ENCODE peak calls at places on chromosome 1, in ten cellular contexts. One of them, this sample, is unnamed.

GRCh38 chr1:1921459-1921862 is 2.4 kb upstream of the TMEM52 start:
- DNase-seq in cardiac fibroblast: no peak
- DNase-seq in H4: no peak
- DNase-seq in NCI-H69: no peak
- DNase-seq in IMR-90: no peak
- DNase-seq in stimulated activated CD4-positive, alpha-beta T cell treated with anti-CD3 and anti-CD28 coated beads, Interleukin-2, amount 100 ng/mL, for 24 hours: no peak
- DNase-seq in right lobe of liver: peak; percentile 50
- DNase-seq in T-helper 22 cell: no peak
- DNase-seq in EH: no peak
- DNase-seq in midbrain: no peak
- DNase-seq in this sample: no peak

GRCh38 chr1:218171302-218171893 is 113.7 kb upstream of the RRP15 start:
- DNase-seq in cardiac fibroblast: peak; percentile 59
- DNase-seq in H4: peak; percentile 33
- DNase-seq in IMR-90: peak; percentile 49
- DNase-seq in T-helper 22 cell: no peak
- DNase-seq in stimulated activated CD4-positive, alpha-beta T cell treated with anti-CD3 and anti-CD28 coated beads, Interleukin-2, amount 100 ng/mL, for 24 hours: no peak
- DNase-seq in midbrain: peak; percentile 33
- DNase-seq in NCI-H69: peak; percentile 66
- DNase-seq in right lobe of liver: no peak
- DNase-seq in EH: peak; percentile 56
- DNase-seq in this sample: peak; percentile 84

GRCh38 chr1:191520345-191520744 is 637.9 kb upstream of the RGS18 start:
- DNase-seq in H4: no peak
- DNase-seq in cardiac fibroblast: no peak
- DNase-seq in T-helper 22 cell: no peak
- DNase-seq in EH: no peak
- DNase-seq in stimulated activated CD4-positive, alpha-beta T cell treated with anti-CD3 and anti-CD28 coated beads, Interleukin-2, amount 100 ng/mL, for 24 hours: no peak
- DNase-seq in NCI-H69: no peak
- DNase-seq in right lobe of liver: no peak
- DNase-seq in midbrain: no peak
- DNase-seq in IMR-90: no peak
- DNase-seq in this sample: no peak

GRCh38 chr1:94000531-94001282 is 91.5 kb upstream of the GCLM start:
- DNase-seq in cardiac fibroblast: no peak
- DNase-seq in H4: no peak
- DNase-seq in midbrain: no peak
- DNase-seq in right lobe of liver: no peak
- DNase-seq in stimulated activated CD4-positive, alpha-beta T cell treated with anti-CD3 and anti-CD28 coated beads, Interleukin-2, amount 100 ng/mL, for 24 hours: no peak
- DNase-seq in T-helper 22 cell: no peak
- DNase-seq in NCI-H69: peak; percentile 91
- DNase-seq in EH: no peak
- DNase-seq in IMR-90: no peak
- DNase-seq in this sample: no peak

GRCh38 chr1:202143011-202143767 is 1.3 kb downstream of the ARL8A start:
- DNase-seq in EH: peak; percentile 29
- DNase-seq in right lobe of liver: peak; percentile 91
- DNase-seq in midbrain: no peak
- DNase-seq in H4: no peak
- DNase-seq in T-helper 22 cell: no peak
- DNase-seq in cardiac fibroblast: peak; percentile 20
- DNase-seq in NCI-H69: no peak
- DNase-seq in stimulated activated CD4-positive, alpha-beta T cell treated with anti-CD3 and anti-CD28 coated beads, Interleukin-2, amount 100 ng/mL, for 24 hours: peak; percentile 26
- DNase-seq in IMR-90: no peak
- DNase-seq in this sample: no peak

GRCh38 chr1:201375169-201375568 is 2.3 kb downstream of the TNNT2 start:
- DNase-seq in EH: peak; percentile 6
- DNase-seq in NCI-H69: no peak
- DNase-seq in T-helper 22 cell: no peak
- DNase-seq in midbrain: no peak
- DNase-seq in stimulated activated CD4-positive, alpha-beta T cell treated with anti-CD3 and anti-CD28 coated beads, Interleukin-2, amount 100 ng/mL, for 24 hours: no peak
- DNase-seq in H4: no peak
- DNase-seq in right lobe of liver: no peak
- DNase-seq in IMR-90: no peak
- DNase-seq in cardiac fibroblast: no peak
- DNase-seq in this sample: peak; percentile 18

GRCh38 chr1:6162773-6163172 is 17.3 kb downstream of the CHD5 start:
- DNase-seq in midbrain: no peak
- DNase-seq in NCI-H69: peak; percentile 58
- DNase-seq in EH: no peak
- DNase-seq in stimulated activated CD4-positive, alpha-beta T cell treated with anti-CD3 and anti-CD28 coated beads, Interleukin-2, amount 100 ng/mL, for 24 hours: no peak
- DNase-seq in cardiac fibroblast: no peak
- DNase-seq in right lobe of liver: no peak
- DNase-seq in IMR-90: no peak
- DNase-seq in T-helper 22 cell: no peak
- DNase-seq in H4: no peak
- DNase-seq in this sample: peak; percentile 93

GRCh38 chr1:53085405-53085804 is 23.4 kb downstream of the PODN start:
- DNase-seq in H4: no peak
- DNase-seq in stimulated activated CD4-positive, alpha-beta T cell treated with anti-CD3 and anti-CD28 coated beads, Interleukin-2, amount 100 ng/mL, for 24 hours: no peak
- DNase-seq in EH: no peak
- DNase-seq in IMR-90: no peak
- DNase-seq in midbrain: no peak
- DNase-seq in NCI-H69: peak; percentile 14
- DNase-seq in right lobe of liver: no peak
- DNase-seq in T-helper 22 cell: no peak
- DNase-seq in cardiac fibroblast: no peak
- DNase-seq in this sample: no peak

GRCh38 chr1:116254001-116254400 is 119.0 kb upstream of the ATP1A1 start:
- DNase-seq in IMR-90: no peak
- DNase-seq in right lobe of liver: no peak
- DNase-seq in NCI-H69: no peak
- DNase-seq in H4: no peak
- DNase-seq in T-helper 22 cell: no peak
- DNase-seq in cardiac fibroblast: no peak
- DNase-seq in stimulated activated CD4-positive, alpha-beta T cell treated with anti-CD3 and anti-CD28 coated beads, Interleukin-2, amount 100 ng/mL, for 24 hours: no peak
- DNase-seq in EH: no peak
- DNase-seq in midbrain: no peak
- DNase-seq in this sample: no peak

GRCh38 chr1:91541918-91542533 is 41.4 kb downstream of the CDC7 start:
- DNase-seq in T-helper 22 cell: no peak
- DNase-seq in right lobe of liver: no peak
- DNase-seq in midbrain: no peak
- DNase-seq in EH: no peak
- DNase-seq in stimulated activated CD4-positive, alpha-beta T cell treated with anti-CD3 and anti-CD28 coated beads, Interleukin-2, amount 100 ng/mL, for 24 hours: no peak
- DNase-seq in IMR-90: no peak
- DNase-seq in H4: no peak
- DNase-seq in NCI-H69: no peak
- DNase-seq in cardiac fibroblast: no peak
- DNase-seq in this sample: no peak

GRCh38 chr1:194196562-194196961 is 1010.1 kb upstream of the B3GALT2 start:
- DNase-seq in midbrain: no peak
- DNase-seq in NCI-H69: no peak
- DNase-seq in right lobe of liver: no peak
- DNase-seq in IMR-90: no peak
- DNase-seq in stimulated activated CD4-positive, alpha-beta T cell treated with anti-CD3 and anti-CD28 coated beads, Interleukin-2, amount 100 ng/mL, for 24 hours: no peak
- DNase-seq in T-helper 22 cell: no peak
- DNase-seq in EH: no peak
- DNase-seq in H4: no peak
- DNase-seq in cardiac fibroblast: no peak
- DNase-seq in this sample: no peak

GRCh38 chr1:145877923-145878486 is 7.7 kb downstream of the ANKRD35 start:
- DNase-seq in cardiac fibroblast: no peak
- DNase-seq in stimulated activated CD4-positive, alpha-beta T cell treated with anti-CD3 and anti-CD28 coated beads, Interleukin-2, amount 100 ng/mL, for 24 hours: no peak
- DNase-seq in midbrain: no peak
- DNase-seq in IMR-90: no peak
- DNase-seq in right lobe of liver: no peak
- DNase-seq in NCI-H69: no peak
- DNase-seq in EH: peak; percentile 11
- DNase-seq in H4: no peak
- DNase-seq in T-helper 22 cell: no peak
- DNase-seq in this sample: no peak

GRCh38 chr1:112325504-112325903 is 70.5 kb upstream of the CTTNBP2NL start:
- DNase-seq in IMR-90: no peak
- DNase-seq in EH: no peak
- DNase-seq in T-helper 22 cell: no peak
- DNase-seq in cardiac fibroblast: no peak
- DNase-seq in NCI-H69: peak; percentile 84
- DNase-seq in right lobe of liver: no peak
- DNase-seq in midbrain: no peak
- DNase-seq in stimulated activated CD4-positive, alpha-beta T cell treated with anti-CD3 and anti-CD28 coated beads, Interleukin-2, amount 100 ng/mL, for 24 hours: no peak
- DNase-seq in H4: no peak
- DNase-seq in this sample: no peak

GRCh38 chr1:6016191-6016865 is 24.1 kb upstream of the NPHP4 start:
- DNase-seq in stimulated activated CD4-positive, alpha-beta T cell treated with anti-CD3 and anti-CD28 coated beads, Interleukin-2, amount 100 ng/mL, for 24 hours: no peak
- DNase-seq in cardiac fibroblast: peak; percentile 31
- DNase-seq in NCI-H69: no peak
- DNase-seq in right lobe of liver: no peak
- DNase-seq in midbrain: no peak
- DNase-seq in T-helper 22 cell: no peak
- DNase-seq in H4: no peak
- DNase-seq in IMR-90: peak; percentile 71
- DNase-seq in EH: peak; percentile 66
- DNase-seq in this sample: no peak

GRCh38 chr1:193338194-193338593 is 151.8 kb upstream of the B3GALT2 start:
- DNase-seq in T-helper 22 cell: no peak
- DNase-seq in stimulated activated CD4-positive, alpha-beta T cell treated with anti-CD3 and anti-CD28 coated beads, Interleukin-2, amount 100 ng/mL, for 24 hours: no peak
- DNase-seq in IMR-90: peak; percentile 64
- DNase-seq in NCI-H69: peak; percentile 37
- DNase-seq in cardiac fibroblast: peak; percentile 41
- DNase-seq in midbrain: no peak
- DNase-seq in H4: no peak
- DNase-seq in right lobe of liver: no peak
- DNase-seq in EH: peak; percentile 59
- DNase-seq in this sample: no peak

GRCh38 chr1:159030865-159031472 is 21.3 kb downstream of the IFI16 start:
- DNase-seq in H4: no peak
- DNase-seq in EH: no peak
- DNase-seq in cardiac fibroblast: peak; percentile 23
- DNase-seq in T-helper 22 cell: no peak
- DNase-seq in midbrain: no peak
- DNase-seq in IMR-90: no peak
- DNase-seq in NCI-H69: no peak
- DNase-seq in stimulated activated CD4-positive, alpha-beta T cell treated with anti-CD3 and anti-CD28 coated beads, Interleukin-2, amount 100 ng/mL, for 24 hours: no peak
- DNase-seq in right lobe of liver: no peak
- DNase-seq in this sample: no peak

GRCh38 chr1:8423134-8423701 is 105.3 kb downstream of the SLC45A1 start:
- DNase-seq in NCI-H69: peak; percentile 51
- DNase-seq in H4: no peak
- DNase-seq in midbrain: peak; percentile 53
- DNase-seq in EH: peak; percentile 46
- DNase-seq in stimulated activated CD4-positive, alpha-beta T cell treated with anti-CD3 and anti-CD28 coated beads, Interleukin-2, amount 100 ng/mL, for 24 hours: peak; percentile 54
- DNase-seq in right lobe of liver: peak; percentile 68
- DNase-seq in T-helper 22 cell: peak; percentile 29
- DNase-seq in IMR-90: no peak
- DNase-seq in cardiac fibroblast: no peak
- DNase-seq in this sample: no peak

GRCh38 chr1:60859111-60859510 is 223.2 kb upstream of the NFIA start:
- DNase-seq in stimulated activated CD4-positive, alpha-beta T cell treated with anti-CD3 and anti-CD28 coated beads, Interleukin-2, amount 100 ng/mL, for 24 hours: no peak
- DNase-seq in H4: no peak
- DNase-seq in T-helper 22 cell: no peak
- DNase-seq in IMR-90: no peak
- DNase-seq in right lobe of liver: no peak
- DNase-seq in cardiac fibroblast: no peak
- DNase-seq in midbrain: no peak
- DNase-seq in NCI-H69: no peak
- DNase-seq in EH: no peak
- DNase-seq in this sample: no peak

GRCh38 chr1:245598524-245599310 is 443.9 kb downstream of the KIF26B start:
- DNase-seq in H4: no peak
- DNase-seq in stimulated activated CD4-positive, alpha-beta T cell treated with anti-CD3 and anti-CD28 coated beads, Interleukin-2, amount 100 ng/mL, for 24 hours: no peak
- DNase-seq in right lobe of liver: no peak
- DNase-seq in cardiac fibroblast: peak; percentile 72
- DNase-seq in IMR-90: no peak
- DNase-seq in NCI-H69: peak; percentile 42
- DNase-seq in midbrain: no peak
- DNase-seq in EH: peak; percentile 28
- DNase-seq in T-helper 22 cell: no peak
- DNase-seq in this sample: no peak